ENCODE peak calls at places on chromosomes 6 and 20, in seven cellular contexts. C is HepG2, O is K562, B is SK-N-SH, N is GM12878, K is H1, U is GM12892. J is an unnamed sample.

GRCh38 chr6:111624391-111625098 is 18.9 kb upstream of the TRAF3IP2 start:
- DNase-seq in C (no peak), O (no peak), B (no peak), N (no peak), K (no peak), U (no peak), J (no peak)

GRCh38 chr6:1436334-1437306 is 47.2 kb downstream of the FOXF2 start:
- DNase-seq in C (peak; percentile 67), O (peak; percentile 79), B (peak; percentile 71), N (peak; percentile 30), K (no peak), U (peak; percentile 48), J (peak; percentile 67)

GRCh38 chr6:103036846-103037245 is 1643.3 kb downstream of the GRIK2 start:
- DNase-seq in C (no peak), O (no peak), B (no peak), N (no peak), K (no peak), U (no peak), J (no peak)

GRCh38 chr6:25629202-25629584 is 22.8 kb upstream of the SCGN start:
- DNase-seq in C (peak; percentile 61), O (no peak), B (no peak), N (no peak), K (no peak), U (no peak), J (no peak)

GRCh38 chr6:119096683-119097310 is 18.3 kb upstream of the FAM184A start:
- DNase-seq in C (no peak), O (no peak), B (no peak), N (no peak), K (no peak), U (no peak), J (no peak)

GRCh38 chr6:44044940-44045671 is 82.1 kb downstream of the MRPL14 start:
- DNase-seq in C (no peak), O (no peak), B (no peak), N (no peak), K (no peak), U (no peak), J (no peak)

GRCh38 chr20:61755971-61756421 is 309.7 kb downstream of the TAF4 start:
- DNase-seq in C (no peak), O (no peak), B (no peak), N (no peak), K (no peak), U (no peak), J (no peak)

GRCh38 chr6:42241915-42242314 is 24.3 kb upstream of the MRPS10 start:
- DNase-seq in C (no peak), O (no peak), B (no peak), N (no peak), K (peak; percentile 39), U (no peak), J (no peak)

GRCh38 chr6:7728855-7729590 is 3.1 kb downstream of the BMP6 start:
- DNase-seq in C (no peak), O (no peak), B (no peak), N (no peak), K (no peak), U (no peak), J (no peak)

GRCh38 chr6:7726416-7727149 is 684 bp downstream of the BMP6 start:
- DNase-seq in C (no peak), O (peak; percentile 16), B (peak; percentile 57), N (no peak), K (no peak), U (peak; percentile 42), J (peak; percentile 37)

GRCh38 chr6:7727150-7727950 is 1.5 kb downstream of the BMP6 start:
- DNase-seq in C (no peak), O (no peak), B (peak; percentile 60), N (no peak), K (no peak), U (peak; percentile 31), J (peak; percentile 32)

GRCh38 chr6:7730003-7730402 is 4.1 kb downstream of the BMP6 start:
- DNase-seq in C (no peak), O (no peak), B (no peak), N (no peak), K (no peak), U (no peak), J (no peak)

DNA sequence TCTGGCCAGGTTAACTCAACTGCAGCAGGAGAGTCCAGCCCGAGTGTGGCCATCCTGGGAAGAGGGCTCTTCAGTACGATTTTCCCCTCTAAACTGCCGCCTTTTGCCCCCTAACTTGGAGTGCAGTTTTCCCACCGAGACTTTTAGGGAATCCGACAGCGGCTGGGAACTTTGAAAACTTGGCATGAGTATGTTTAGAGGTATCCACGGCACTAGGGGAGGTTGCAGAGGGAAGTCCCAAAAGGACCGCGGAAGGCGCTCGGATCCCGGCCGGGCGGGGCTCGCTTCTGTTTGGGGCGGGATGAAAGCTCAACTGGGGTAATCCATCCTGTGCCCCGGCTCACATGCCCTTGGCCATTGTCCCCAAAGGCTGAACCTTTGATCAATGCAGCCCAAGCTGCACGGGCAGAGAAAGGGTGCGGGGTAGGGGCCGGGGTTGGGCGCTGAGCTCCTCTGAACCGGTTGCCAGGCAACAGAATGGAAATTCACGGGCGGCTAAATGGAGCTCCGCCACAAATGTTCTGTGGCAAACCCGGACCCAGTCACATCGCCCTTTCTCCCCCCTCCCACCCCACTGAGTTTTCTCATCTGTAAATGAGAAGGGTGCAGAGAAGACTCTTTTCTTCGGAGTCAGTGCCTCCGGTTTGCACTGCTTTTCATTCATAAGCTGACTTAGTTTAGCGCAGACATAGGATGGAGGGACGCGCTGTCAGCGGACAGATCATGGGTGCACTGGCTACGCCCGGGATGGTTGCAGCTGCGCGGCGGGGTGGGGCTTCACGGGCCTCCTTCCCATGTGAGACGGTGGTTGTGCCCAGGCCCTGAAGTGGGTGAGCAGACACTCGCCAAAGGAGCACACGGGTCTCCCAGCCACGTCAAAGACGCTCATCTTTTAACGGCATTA is 2.3 kb downstream of the BMP6 start:
- DNase-seq in C (no peak), O (no peak), B (peak; percentile 29), N (no peak), K (no peak), U (peak; percentile 27), J (peak; percentile 25)
- TF ChIP-seq TAF1 in C (no peak), O (no peak), B (no peak), N (no peak), K (no peak), U (no peak), J (no peak)

GRCh38 chr6:77650098-77650663 is 2.7 kb upstream of the MEI4 start:
- DNase-seq in C (no peak), O (peak; percentile 32), B (peak; percentile 20), N (no peak), K (peak; percentile 81), U (no peak), J (no peak)
- TF ChIP-seq TAF1 in C (no peak), O (no peak), B (no peak), N (no peak), K (peak; percentile 65), U (no peak), J (no peak)

GRCh38 chr6:33985947-33986346 is 159.9 kb downstream of the GRM4 start:
- DNase-seq in C (no peak), O (no peak), B (no peak), N (no peak), K (no peak), U (no peak), J (no peak)

GRCh38 chr6:33990061-33990541 is 155.8 kb downstream of the GRM4 start:
- DNase-seq in C (no peak), O (no peak), B (peak; percentile 7), N (no peak), K (no peak), U (no peak), J (no peak)

GRCh38 chr6:33987531-33988021 is 158.3 kb downstream of the GRM4 start:
- DNase-seq in C (no peak), O (no peak), B (no peak), N (no peak), K (no peak), U (no peak), J (no peak)

GRCh38 chr6:33989016-33989854 is 156.7 kb downstream of the GRM4 start:
- DNase-seq in C (no peak), O (no peak), B (peak; percentile 4), N (no peak), K (no peak), U (no peak), J (no peak)

DNA sequence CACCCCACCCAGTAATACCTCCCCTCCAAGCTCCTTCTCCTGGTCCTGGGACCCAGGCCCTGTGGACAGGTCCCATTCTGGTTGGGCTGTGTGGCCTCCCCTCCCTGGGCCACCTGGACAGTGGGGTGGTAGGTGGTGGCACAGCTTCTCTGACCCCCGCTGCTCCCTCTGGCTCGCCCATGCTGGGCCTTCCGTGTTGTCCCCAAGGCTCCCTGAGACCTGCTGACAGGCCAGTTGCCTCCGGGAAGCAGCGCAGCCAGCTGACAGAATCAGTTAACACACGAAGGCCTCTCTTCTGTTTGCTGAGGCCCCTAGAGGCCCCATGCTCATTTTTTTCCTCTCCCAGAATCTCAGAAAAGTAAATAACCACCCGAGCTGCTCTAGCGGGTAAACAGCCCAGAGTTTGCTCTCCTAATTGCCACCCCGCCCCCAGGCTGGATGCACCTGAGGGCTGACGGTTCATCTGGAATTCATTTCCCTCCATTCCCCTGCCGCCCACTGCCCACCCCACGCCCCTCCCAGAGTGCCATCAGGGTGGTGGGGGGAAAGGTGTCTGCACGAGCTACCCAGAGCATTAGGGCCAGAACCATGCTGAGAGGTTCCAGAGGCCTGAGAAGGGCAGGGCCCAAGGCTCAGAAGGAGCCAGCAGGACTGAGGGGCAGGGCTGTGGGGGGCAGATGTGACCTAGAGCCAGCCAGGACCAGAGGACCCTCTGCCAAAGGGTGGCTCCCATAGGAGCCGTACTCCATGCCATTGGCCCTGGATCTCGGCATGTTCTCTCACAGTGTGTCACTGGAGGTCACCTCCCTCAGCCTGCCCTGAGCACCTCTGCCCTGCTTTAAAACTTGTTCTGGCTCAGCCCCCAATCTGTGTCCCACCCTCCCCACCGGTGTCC is 157.5 kb downstream of the GRM4 start:
- DNase-seq in C (peak; percentile 96), O (no peak), B (peak; percentile 45), N (no peak), K (no peak), U (no peak), J (no peak)
- TF ChIP-seq TAF1 in C (no peak), O (no peak), B (no peak), N (no peak), K (no peak), U (no peak), J (no peak)

GRCh38 chr20:51311636-51312479 is 230.7 kb downstream of the NFATC2 start:
- DNase-seq in C (no peak), O (no peak), B (no peak), N (no peak), K (peak; percentile 63), U (no peak), J (no peak)
- TF ChIP-seq TAF1 in C (no peak), O (no peak), B (no peak), N (no peak), K (no peak), U (no peak), J (no peak)

DNA sequence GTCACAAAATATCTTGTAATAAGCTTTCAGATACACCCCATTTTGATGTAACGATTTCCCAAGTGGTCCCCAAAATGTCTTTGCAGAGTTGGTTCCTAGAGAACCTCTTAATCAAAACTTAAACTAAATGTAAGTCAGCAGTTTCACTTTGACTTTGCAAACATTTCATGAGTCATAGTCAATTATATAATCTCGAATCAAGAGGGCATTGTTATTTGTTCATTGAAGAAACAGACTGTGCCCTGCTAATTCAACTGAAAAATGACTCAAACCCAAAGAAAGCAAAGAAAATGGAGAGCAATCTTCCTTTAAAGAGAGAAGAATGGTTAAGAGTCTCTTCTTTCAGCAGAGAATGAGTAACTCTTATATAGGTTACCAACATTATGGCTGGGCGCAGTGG is 58.3 kb downstream of the IPCEF1 start:
- DNase-seq in C (peak; percentile 24), O (no peak), B (no peak), N (peak; percentile 48), K (no peak), U (no peak), J (no peak)
- TF ChIP-seq TAF1 in C (no peak), O (no peak), B (no peak), N (no peak), K (no peak), U (no peak), J (no peak)

J was measured in GM12891.